ENCODE peak calls at places on chromosomes 6 and 20, in four cellular contexts. Y is astrocyte, S is left lung, O is neuronal stem cell. E is an unnamed sample.

GRCh38 chr6:95293257-95293656 is 284.1 kb upstream of the MANEA start:
- DNase-seq in Y (no peak), S (no peak), O (no peak), E (no peak)

GRCh38 chr6:68502946-68503345 is 132.1 kb upstream of the ADGRB3 start:
- DNase-seq in Y (no peak), S (no peak), O (no peak), E (no peak)

GRCh38 chr20:58102744-58103516 is 125.5 kb downstream of the ANKRD60 start:
- DNase-seq in Y (peak), S (no peak), O (no peak), E (no peak)

GRCh38 chr6:166862287-166862977 is 93.9 kb downstream of the RNASET2 start:
- DNase-seq in Y (peak), S (no peak), O (peak), E (peak)

GRCh38 chr20:47758517-47759450 is 26.5 kb downstream of the SULF2 start:
- DNase-seq in Y (no peak), S (no peak), O (no peak), E (no peak)

GRCh38 chr6:66328181-66328580 is 621.2 kb upstream of the EYS start:
- DNase-seq in Y (peak), S (no peak), O (no peak), E (no peak)

GRCh38 chr6:1191141-1191630 is 120.7 kb upstream of the FOXQ1 start:
- DNase-seq in Y (no peak), S (no peak), O (no peak), E (no peak)

GRCh38 chr6:83558975-83559374 is 46.6 kb downstream of the PRSS35 start:
- DNase-seq in Y (no peak), S (no peak), O (no peak), E (no peak)

GRCh38 chr20:45420125-45420524 is 4.2 kb downstream of the PIGT start:
- DNase-seq in Y (no peak), S (no peak), O (no peak), E (no peak)

GRCh38 chr6:170212051-170212756 is 78.7 kb downstream of the DLL1 start:
- DNase-seq in Y (no peak), S (no peak), O (no peak), E (no peak)

GRCh38 chr6:16739329-16739801 is 21.9 kb downstream of the ATXN1 start:
- DNase-seq in Y (peak), S (no peak), O (no peak), E (no peak)

GRCh38 chr6:43811101-43812099 is 41.4 kb downstream of the VEGFA start:
- DNase-seq in Y (no peak), S (no peak), O (no peak), E (no peak)

GRCh38 chr6:39997101-39997635 is 62.9 kb upstream of the MOCS1 start:
- DNase-seq in Y (no peak), S (no peak), O (no peak), E (no peak)

GRCh38 chr6:106975699-106976032 is 1.1 kb upstream of the CD24 start:
- DNase-seq in Y (peak), S (no peak), O (peak), E (no peak)

DNA sequence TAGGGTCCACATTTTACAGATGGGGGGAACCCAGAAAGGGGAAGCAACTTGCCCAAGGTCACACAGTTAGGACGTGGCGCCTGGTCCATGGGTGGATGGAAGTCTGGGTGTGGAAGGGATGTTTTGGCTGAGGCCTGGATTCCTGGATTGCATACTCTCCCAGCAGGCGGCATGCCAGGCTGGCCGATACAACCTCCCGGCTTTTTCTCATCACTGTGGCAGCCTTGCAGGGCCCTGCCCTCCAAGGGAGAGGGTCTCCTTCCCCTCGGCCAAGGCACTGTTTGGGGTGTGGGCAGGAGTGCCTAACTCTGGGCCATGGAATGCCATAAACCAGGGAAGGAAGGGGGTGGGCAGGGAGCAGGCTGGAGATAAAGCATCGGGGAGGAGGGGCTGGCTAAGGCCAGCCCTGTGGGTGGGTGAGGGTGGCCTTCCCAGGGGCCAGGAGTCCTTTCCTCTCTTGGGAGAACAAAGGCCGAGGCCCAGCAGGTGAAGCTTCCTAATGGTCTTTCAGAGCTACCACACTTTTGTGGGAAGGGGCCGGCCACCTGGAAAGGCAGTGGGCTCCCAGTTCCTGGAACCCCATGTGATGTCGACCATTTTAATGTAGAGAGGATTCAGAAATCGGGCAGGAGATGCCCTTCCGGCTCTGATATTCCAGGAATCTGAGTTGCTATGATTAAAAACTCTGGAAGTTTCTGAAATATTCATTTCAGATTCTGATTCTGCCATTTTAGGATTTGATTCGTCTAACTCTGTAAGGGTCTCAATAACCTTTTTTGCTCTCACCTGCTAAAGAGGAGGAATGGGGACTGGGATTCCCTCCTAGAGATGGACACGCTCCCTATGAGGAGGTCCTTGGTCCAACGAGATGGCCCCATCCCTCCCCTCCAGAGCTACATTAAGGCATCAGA is 4.2 kb downstream of the FOXS1 start:
- DNase-seq in Y (no peak), S (no peak), O (no peak), E (no peak)
- H3K27ac ChIP-seq in Y (peak), S (peak), O (no peak), E (no peak)

GRCh38 chr20:56362833-56363413 is 4.1 kb downstream of the FAM210B start:
- DNase-seq in Y (no peak), S (no peak), O (no peak), E (no peak)
- H3K27ac ChIP-seq in Y (no peak), S (no peak), O (no peak), E (no peak)

GRCh38 chr6:79422666-79423065 is 114.6 kb downstream of the LCA5 start:
- DNase-seq in Y (no peak), S (no peak), O (no peak), E (no peak)
- H3K27ac ChIP-seq in Y (no peak), S (no peak), O (no peak), E (no peak)

GRCh38 chr6:158017621-158018369 is 36.1 kb downstream of the SYNJ2 start:
- DNase-seq in Y (no peak), S (peak), O (no peak), E (no peak)
- H3K27ac ChIP-seq in Y (peak), S (peak), O (no peak), E (no peak)

DNA sequence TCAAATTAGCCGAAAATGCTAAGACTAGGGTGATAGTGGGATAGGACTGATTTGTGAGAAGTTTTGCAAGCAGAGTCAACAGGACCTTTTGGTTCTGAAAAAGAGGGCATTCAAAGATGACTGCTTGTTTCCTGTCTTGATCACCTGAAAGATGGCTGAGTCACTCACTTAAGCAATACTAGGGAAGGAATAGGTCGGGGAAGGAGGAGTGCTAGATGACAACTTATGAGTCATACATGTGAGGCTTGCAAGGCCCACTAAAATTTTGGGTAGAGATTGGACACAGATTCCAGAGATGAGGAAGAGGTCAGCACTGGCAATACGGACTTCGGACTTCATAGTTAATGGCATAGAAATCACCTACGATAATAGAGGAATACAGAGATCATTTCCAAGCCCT is 89.2 kb downstream of the FAM83B start:
- DNase-seq in Y (peak), S (no peak), O (no peak), E (no peak)
- H3K27ac ChIP-seq in Y (no peak), S (no peak), O (no peak), E (no peak)

GRCh38 chr20:1185316-1185741 is 548 bp upstream of the TMEM74B start:
- DNase-seq in Y (no peak), S (no peak), O (peak), E (no peak)
- H3K27ac ChIP-seq in Y (no peak), S (no peak), O (no peak), E (no peak)

DNA sequence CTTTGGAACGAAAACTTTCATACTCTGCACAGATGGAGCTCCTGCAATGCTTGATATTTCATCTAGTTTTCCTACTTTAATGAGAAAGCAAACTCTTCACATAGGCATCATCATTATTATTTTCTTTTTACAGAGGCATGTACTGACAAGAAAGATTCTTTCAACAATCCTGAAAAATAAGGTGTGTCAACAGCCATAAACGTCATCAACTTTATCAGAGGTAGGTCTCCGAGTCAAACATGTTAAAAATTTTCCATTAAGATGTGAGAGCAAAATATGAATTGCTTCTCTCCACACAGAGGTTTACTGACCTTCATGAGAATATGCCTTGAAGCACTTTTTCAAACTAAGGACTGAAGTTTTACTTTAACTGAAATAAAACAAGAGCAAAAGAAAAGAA is 26.1 kb upstream of the CMTR1 start:
- DNase-seq in Y (no peak), S (no peak), O (no peak), E (no peak)
- H3K27ac ChIP-seq in Y (no peak), S (no peak), O (no peak), E (no peak)

GRCh38 chr6:90369024-90369519 is 72.4 kb upstream of the BACH2 start:
- DNase-seq in Y (peak), S (no peak), O (peak), E (no peak)

GRCh38 chr6:90368001-90368400 is 71.4 kb upstream of the BACH2 start:
- DNase-seq in Y (no peak), S (no peak), O (no peak), E (no peak)

GRCh38 chr6:90370493-90370959 is 73.9 kb upstream of the BACH2 start:
- DNase-seq in Y (no peak), S (no peak), O (no peak), E (no peak)

GRCh38 chr6:90368601-90369000 is 72.0 kb upstream of the BACH2 start:
- DNase-seq in Y (peak), S (no peak), O (no peak), E (no peak)

DNA sequence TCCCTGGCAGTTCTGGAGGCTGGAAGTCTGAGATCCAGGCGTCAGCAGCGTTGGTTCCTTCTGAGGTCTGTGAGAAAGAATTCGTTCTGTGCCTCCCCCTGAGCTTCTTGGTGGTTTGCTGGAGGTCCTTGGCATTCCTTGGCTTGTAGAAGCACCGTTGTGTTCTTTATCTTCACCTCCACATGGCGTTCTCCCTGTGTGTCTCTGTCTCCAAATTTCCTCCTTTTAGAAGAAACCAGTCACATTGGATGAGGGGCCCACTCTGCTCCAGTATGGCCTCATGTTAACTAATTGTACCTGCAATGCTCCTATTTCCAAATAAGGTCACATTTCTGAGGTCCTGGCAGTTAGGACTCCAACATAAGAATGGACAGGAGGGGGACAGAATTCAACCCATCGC is 73.0 kb upstream of the BACH2 start:
- DNase-seq in Y (no peak), S (no peak), O (no peak), E (no peak)
- H3K27ac ChIP-seq in Y (peak), S (peak), O (peak), E (no peak)